ENCODE peak calls at places on chromosomes 6 and 20, in seven cellular contexts. W, D, A, B, M, H and J are unnamed samples.

GRCh38 chr6:24969343-24969860 is 33.6 kb upstream of the RIPOR2 start:
- DNase-seq in W (no peak), D (no peak), A (no peak), B (no peak), M (no peak), H (no peak), J (no peak)

GRCh38 chr6:1025821-1026220 is 286.1 kb upstream of the FOXQ1 start:
- DNase-seq in W (no peak), D (no peak), A (no peak), B (no peak), M (no peak), H (no peak), J (no peak)

GRCh38 chr6:683742-684440 is 9.0 kb downstream of the EXOC2 start:
- DNase-seq in W (peak), D (peak), A (no peak), B (peak), M (no peak), H (no peak), J (no peak)

GRCh38 chr20:49539481-49540231 is 28.3 kb downstream of the PTGIS start:
- DNase-seq in W (no peak), D (no peak), A (no peak), B (no peak), M (no peak), H (no peak), J (no peak)

GRCh38 chr6:61210549-61210948 is 1075.5 kb downstream of the KHDRBS2 start:
- DNase-seq in W (no peak), D (no peak), A (no peak), B (no peak), M (no peak), H (no peak), J (no peak)

GRCh38 chr6:21537660-21538059 is 55.9 kb upstream of the SOX4 start:
- DNase-seq in W (no peak), D (no peak), A (no peak), B (no peak), M (no peak), H (no peak), J (no peak)

GRCh38 chr20:32446301-32447100 is 88.4 kb downstream of the ASXL1 start:
- DNase-seq in W (no peak), D (no peak), A (no peak), B (no peak), M (no peak), H (no peak), J (no peak)

GRCh38 chr20:50977066-50978045 is 18.7 kb downstream of the MOCS3 start:
- DNase-seq in W (no peak), D (no peak), A (no peak), B (no peak), M (no peak), H (no peak), J (no peak)

GRCh38 chr20:50470249-50470858 is 39.8 kb upstream of the PTPN1 start:
- DNase-seq in W (no peak), D (no peak), A (no peak), B (no peak), M (no peak), H (no peak), J (no peak)

GRCh38 chr20:45962031-45962755 is 9.8 kb downstream of the ZNF335 start:
- DNase-seq in W (no peak), D (no peak), A (no peak), B (no peak), M (no peak), H (no peak), J (no peak)

GRCh38 chr20:38418509-38419204 is 16.5 kb downstream of the SNHG17 start:
- DNase-seq in W (no peak), D (no peak), A (no peak), B (no peak), M (no peak), H (no peak), J (no peak)

GRCh38 chr20:44228465-44229258 is 18.1 kb upstream of the OSER1 start:
- DNase-seq in W (no peak), D (no peak), A (peak), B (no peak), M (no peak), H (no peak), J (no peak)

GRCh38 chr6:34536959-34537848 is 18.9 kb downstream of the SPDEF start:
- DNase-seq in W (no peak), D (peak), A (no peak), B (no peak), M (no peak), H (no peak), J (no peak)

GRCh38 chr6:50978631-50979030 is 160.0 kb downstream of the TFAP2B start:
- DNase-seq in W (no peak), D (no peak), A (no peak), B (no peak), M (no peak), H (no peak), J (no peak)

GRCh38 chr6:73521351-73522254 is 771 bp upstream of the EEF1A1 start:
- DNase-seq in W (peak), D (peak), A (peak), B (peak), M (peak), H (no peak), J (no peak)

GRCh38 chr6:111894951-111895350 is 21.7 kb upstream of the FYN start:
- DNase-seq in W (no peak), D (no peak), A (no peak), B (no peak), M (no peak), H (no peak), J (no peak)

GRCh38 chr6:119541132-119541905 is 191.8 kb upstream of the MAN1A1 start:
- DNase-seq in W (no peak), D (no peak), A (no peak), B (peak), M (no peak), H (no peak), J (no peak)

GRCh38 chr6:34148864-34149810 is 3.2 kb upstream of the GRM4 start:
- DNase-seq in W (peak), D (no peak), A (no peak), B (peak), M (no peak), H (no peak), J (no peak)

GRCh38 chr6:139635401-139636130 is 261.1 kb upstream of the CITED2 start:
- DNase-seq in W (no peak), D (no peak), A (no peak), B (no peak), M (no peak), H (no peak), J (no peak)

GRCh38 chr6:134523051-134523450 is 205.1 kb upstream of the SGK1 start:
- DNase-seq in W (no peak), D (no peak), A (no peak), B (no peak), M (no peak), H (no peak), J (no peak)

GRCh38 chr20:62433655-62434054 is 6.3 kb upstream of the RBBP8NL start:
- DNase-seq in W (no peak), D (no peak), A (no peak), B (no peak), M (no peak), H (no peak), J (no peak)

GRCh38 chr20:25500880-25501351 is 84.4 kb downstream of the NINL start:
- DNase-seq in W (no peak), D (no peak), A (no peak), B (no peak), M (no peak), H (no peak), J (no peak)

GRCh38 chr20:24990810-24991252 is 1.7 kb downstream of the APMAP start:
- DNase-seq in W (no peak), D (no peak), A (no peak), B (no peak), M (no peak), H (no peak), J (no peak)

GRCh38 chr20:58557713-58558335 is 42.6 kb upstream of the APCDD1L start:
- DNase-seq in W (no peak), D (no peak), A (no peak), B (no peak), M (no peak), H (no peak), J (no peak)

GRCh38 chr20:22431419-22431818 is 153.0 kb downstream of the FOXA2 start:
- DNase-seq in W (no peak), D (no peak), A (no peak), B (no peak), M (no peak), H (no peak), J (no peak)

GRCh38 chr20:62838511-62838910 is 21.7 kb downstream of the COL9A3 start:
- DNase-seq in W (no peak), D (no peak), A (no peak), B (peak), M (no peak), H (no peak), J (no peak)

GRCh38 chr20:48716086-48716485 is 111.7 kb downstream of the PREX1 start:
- DNase-seq in W (no peak), D (no peak), A (no peak), B (no peak), M (no peak), H (no peak), J (no peak)

GRCh38 chr20:46128310-46129151 is 10.4 kb downstream of the CD40 start:
- DNase-seq in W (peak), D (peak), A (peak), B (peak), M (no peak), H (no peak), J (no peak)

GRCh38 chr6:56669585-56669984 is 26.9 kb upstream of the DST start:
- DNase-seq in W (no peak), D (no peak), A (no peak), B (no peak), M (no peak), H (no peak), J (no peak)

GRCh38 chr6:169291148-169291547 is 37.5 kb upstream of the THBS2 start:
- DNase-seq in W (no peak), D (no peak), A (no peak), B (no peak), M (no peak), H (no peak), J (no peak)

GRCh38 chr6:169292340-169293124 is 38.9 kb upstream of the THBS2 start:
- DNase-seq in W (no peak), D (no peak), A (peak), B (no peak), M (no peak), H (no peak), J (no peak)

GRCh38 chr6:169293196-169293595 is 39.5 kb upstream of the THBS2 start:
- DNase-seq in W (no peak), D (no peak), A (no peak), B (no peak), M (no peak), H (no peak), J (no peak)

GRCh38 chr6:169289671-169290408 is 36.2 kb upstream of the THBS2 start:
- DNase-seq in W (no peak), D (no peak), A (no peak), B (no peak), M (no peak), H (no peak), J (no peak)

DNA sequence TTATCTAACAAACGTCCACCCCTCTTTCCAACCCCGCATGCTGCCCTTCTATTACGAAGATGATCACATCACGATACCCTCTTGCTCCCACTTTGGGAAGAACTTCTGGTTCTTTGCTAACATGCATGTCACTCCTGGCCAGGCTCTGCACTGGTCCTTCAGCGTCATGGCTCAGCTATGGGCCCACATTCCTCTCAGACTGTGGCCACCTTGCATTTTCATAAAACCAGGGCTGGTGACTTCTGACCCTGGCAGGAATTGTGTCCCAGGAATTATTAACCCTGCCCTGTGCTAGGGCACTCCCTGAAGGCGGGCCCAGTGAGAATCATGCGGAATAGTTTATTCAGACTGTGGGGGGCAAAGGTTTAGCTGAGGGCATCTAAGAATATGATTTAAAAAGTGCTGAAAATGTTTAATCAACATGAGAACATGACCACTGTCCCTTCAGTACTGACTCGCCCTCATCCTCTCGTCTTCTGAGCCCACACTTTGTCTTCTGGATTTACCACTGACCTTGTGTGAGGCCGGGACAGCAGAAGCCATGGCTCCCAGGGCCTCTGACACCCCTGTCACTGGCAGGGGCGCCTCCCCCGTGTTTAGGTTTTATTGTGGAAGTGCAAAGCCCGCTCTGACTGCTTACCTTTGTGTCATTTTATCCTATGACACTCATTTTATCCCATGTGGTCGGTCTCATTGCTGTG is 38.1 kb upstream of the THBS2 start:
- DNase-seq in W (no peak), D (no peak), A (peak), B (no peak), M (no peak), H (no peak), J (no peak)
- TF ChIP-seq TAF1 in W (no peak), D (no peak), A (peak), B (no peak), M (no peak), H (no peak), J (no peak)

GRCh38 chr20:33650753-33651561 is 11.2 kb upstream of the C20orf144 start:
- DNase-seq in W (no peak), D (no peak), A (no peak), B (no peak), M (no peak), H (no peak), J (no peak)
- TF ChIP-seq POLR2AphosphoS5 in W (peak), D (no peak), A (no peak), B (no peak), M (no peak), H (no peak), J (no peak)

DNA sequence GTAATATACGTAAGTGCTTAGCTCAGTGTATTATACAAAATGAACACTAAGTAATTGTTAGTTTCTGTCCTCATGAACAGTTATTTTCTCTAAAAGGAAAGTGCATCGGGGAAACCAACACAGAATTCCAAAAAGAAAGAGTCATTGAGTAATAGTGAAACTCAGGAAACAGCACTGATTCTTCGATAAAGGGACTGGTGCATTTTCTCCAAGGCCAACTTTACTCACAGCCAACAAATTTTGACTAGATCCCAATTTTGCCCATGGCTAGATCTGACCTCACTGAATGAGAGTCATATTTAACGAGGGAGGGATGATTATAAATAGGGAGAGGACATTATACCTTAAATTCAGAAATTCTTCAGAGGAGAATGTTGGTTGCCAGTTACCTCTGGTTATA is 390.9 kb upstream of the NRSN1 start:
- DNase-seq in W (no peak), D (no peak), A (no peak), B (no peak), M (no peak), H (no peak), J (no peak)
- TF ChIP-seq TAF1 in W (no peak), D (no peak), A (no peak), B (no peak), M (no peak), H (no peak), J (no peak)

GRCh38 chr6:17986656-17987575 is 519 bp downstream of the KIF13A start:
- DNase-seq in W (peak), D (peak), A (peak), B (peak), M (peak), H (no peak), J (no peak)
- TF ChIP-seq POLR2AphosphoS5 in W (no peak), D (no peak), A (peak), B (no peak), M (no peak), H (no peak), J (no peak)

GRCh38 chr6:129776542-129776941 is 66.6 kb upstream of the ARHGAP18 start:
- DNase-seq in W (no peak), D (no peak), A (no peak), B (no peak), M (no peak), H (no peak), J (no peak)

GRCh38 chr6:129773304-129773703 is 63.3 kb upstream of the ARHGAP18 start:
- DNase-seq in W (no peak), D (no peak), A (no peak), B (no peak), M (no peak), H (no peak), J (no peak)

GRCh38 chr6:129778793-129779192 is 68.8 kb upstream of the ARHGAP18 start:
- DNase-seq in W (no peak), D (no peak), A (no peak), B (no peak), M (no peak), H (no peak), J (no peak)

GRCh38 chr6:129774697-129775447 is 64.9 kb upstream of the ARHGAP18 start:
- DNase-seq in W (peak), D (peak), A (peak), B (peak), M (no peak), H (no peak), J (no peak)
- TF ChIP-seq TAF1 in W (no peak), D (no peak), A (no peak), B (no peak), M (no peak), H (no peak), J (no peak)

DNA sequence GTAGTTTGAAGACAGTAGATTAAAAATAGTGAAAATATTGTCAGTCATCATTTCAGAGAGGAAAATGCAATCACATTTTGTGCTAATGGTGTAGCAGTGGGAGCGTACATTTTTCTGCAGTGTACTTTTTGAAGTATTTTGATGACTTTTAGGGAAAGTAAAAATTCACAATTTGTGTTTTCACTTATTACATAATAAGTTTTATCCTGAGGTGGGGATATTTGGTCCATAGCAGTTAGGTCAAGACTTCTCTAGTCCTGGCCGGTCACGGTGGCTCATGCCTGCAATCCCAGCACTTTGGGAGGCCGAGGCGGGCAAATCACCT is 122.3 kb downstream of the SASH1 start:
- DNase-seq in W (peak), D (no peak), A (no peak), B (no peak), M (no peak), H (no peak), J (no peak)
- TF ChIP-seq POLR2AphosphoS5 in W (no peak), D (no peak), A (no peak), B (no peak), M (no peak), H (no peak), J (no peak)

DNA sequence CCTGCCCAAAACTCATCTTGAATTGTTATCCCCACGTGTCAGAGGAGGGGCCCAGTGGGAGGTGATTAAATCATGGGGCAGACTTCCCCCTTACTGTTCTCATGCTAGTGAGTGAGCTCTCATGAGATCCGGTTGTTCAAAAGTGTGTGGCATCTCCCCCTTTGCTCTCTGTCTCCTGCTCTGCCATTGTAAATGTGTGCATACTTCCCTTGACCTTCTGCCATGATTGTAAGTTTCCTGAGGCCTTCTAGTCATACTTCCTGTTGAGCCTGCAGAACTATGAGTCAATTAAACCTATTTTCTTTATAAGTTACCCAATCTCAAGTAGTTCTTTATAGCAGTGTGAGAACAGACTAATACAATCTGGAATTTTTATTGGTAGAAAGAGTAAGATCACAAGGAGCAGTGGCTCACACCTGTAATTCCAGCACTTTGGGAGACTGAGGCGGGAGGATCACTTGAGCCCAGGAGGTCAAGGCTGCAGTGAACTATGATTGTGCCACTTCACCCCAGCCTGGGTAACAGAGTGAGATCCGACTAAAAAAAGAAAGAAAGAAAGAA is 47.1 kb upstream of the SLC22A16 start:
- DNase-seq in W (no peak), D (no peak), A (no peak), B (no peak), M (no peak), H (no peak), J (no peak)
- TF ChIP-seq TAF1 in W (no peak), D (no peak), A (no peak), B (no peak), M (no peak), H (no peak), J (no peak)

DNA sequence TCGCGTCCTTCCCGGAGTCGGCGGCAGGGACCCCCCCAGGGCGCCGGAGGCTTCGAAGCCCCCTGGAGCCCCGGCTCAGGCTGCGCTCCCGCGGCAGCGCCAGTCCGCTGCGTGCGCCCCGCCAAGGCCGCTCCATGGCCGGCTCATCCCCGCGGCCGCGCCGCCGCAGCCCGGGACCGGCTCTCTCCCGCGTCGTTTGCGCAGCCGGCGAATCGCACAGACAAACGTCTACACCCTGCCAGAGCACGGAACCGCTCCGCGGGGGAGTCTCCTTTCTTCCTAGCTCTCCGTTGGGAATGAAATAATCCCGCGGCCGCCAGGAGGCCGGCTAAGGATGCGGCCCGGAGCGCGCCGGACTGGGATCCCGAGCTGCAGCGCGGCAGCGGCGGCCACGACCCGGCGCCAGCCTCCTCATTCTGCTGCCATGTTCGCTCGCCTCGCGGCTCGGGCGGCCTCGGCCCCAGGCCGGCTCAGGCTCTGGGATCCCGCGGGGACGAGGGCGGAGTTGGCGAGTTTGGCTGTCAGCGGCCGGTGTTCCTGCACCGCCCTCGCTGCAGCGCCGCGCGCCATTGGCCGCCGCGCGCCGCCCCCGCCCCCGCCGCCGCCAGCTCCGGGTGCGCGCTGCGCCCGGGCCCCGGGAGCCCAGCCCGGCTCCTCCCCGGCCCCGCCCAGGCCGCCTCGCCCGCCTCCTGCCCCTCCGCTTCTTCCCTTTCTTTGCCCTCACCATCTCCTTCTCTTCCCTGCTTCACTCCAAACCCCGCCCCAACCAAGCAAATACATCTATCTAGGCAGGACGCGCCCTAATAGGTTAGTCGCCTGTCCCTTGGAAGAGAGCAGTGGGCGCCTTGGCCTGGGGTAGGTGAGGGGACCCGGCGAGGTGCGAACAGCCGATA is at the start of gene GFOD1:
- DNase-seq in W (peak), D (peak), A (peak), B (peak), M (peak), H (no peak), J (peak)
- TF ChIP-seq POLR2AphosphoS5 in W (no peak), D (no peak), A (peak), B (peak), M (peak), H (peak), J (peak)

GRCh38 chr6:104639671-104640070 is 220.0 kb downstream of the HACE1 start:
- DNase-seq in W (no peak), D (no peak), A (no peak), B (no peak), M (no peak), H (peak), J (no peak)
- TF ChIP-seq TAF1 in W (no peak), D (no peak), A (no peak), B (no peak), M (no peak), H (no peak), J (no peak)